ENCODE peak calls at places on chromosomes 7 and 10, in five cellular contexts. B is iris pigment epithelial cell, R is cardiac fibroblast, W is A549, Q is ovary. Z is an unnamed sample.

GRCh38 chr10:102334106-102334505 is 61.4 kb upstream of the NFKB2 start:
- DNase-seq in B (peak), R (peak), W (no peak), Q (no peak), Z (no peak)

GRCh38 chr7:83413425-83413824 is 235.5 kb downstream of the SEMA3E start:
- DNase-seq in B (peak), R (peak), W (no peak), Q (no peak), Z (no peak)

GRCh38 chr10:69742356-69742695 is 59.4 kb upstream of the COL13A1 start:
- DNase-seq in B (peak), R (no peak), W (no peak), Q (no peak), Z (no peak)

GRCh38 chr10:102605712-102606111 is 38.6 kb upstream of the TRIM8 start:
- DNase-seq in B (peak), R (no peak), W (no peak), Q (no peak), Z (peak)

GRCh38 chr7:92740713-92741126 is 95.7 kb downstream of the CDK6 start:
- DNase-seq in B (peak), R (peak), W (no peak), Q (no peak), Z (no peak)

GRCh38 chr10:59177031-59177861 is 803 bp downstream of the PHYHIPL start:
- DNase-seq in B (peak), R (peak), W (peak), Q (peak), Z (no peak)

GRCh38 chr10:102738692-102739121 is 5.0 kb upstream of the WBP1L start:
- DNase-seq in B (no peak), R (no peak), W (no peak), Q (no peak), Z (no peak)

GRCh38 chr10:73894245-73894971 is 16.5 kb upstream of the PLAU start:
- DNase-seq in B (peak), R (peak), W (no peak), Q (no peak), Z (no peak)

GRCh38 chr10:17123062-17123661 is 6.4 kb downstream of the CUBN start:
- DNase-seq in B (peak), R (peak), W (no peak), Q (no peak), Z (no peak)

GRCh38 chr7:50531928-50532327 is 33.3 kb downstream of the DDC start:
- DNase-seq in B (no peak), R (no peak), W (no peak), Q (no peak), Z (no peak)

GRCh38 chr10:84665883-84666463 is 337.6 kb downstream of the CCSER2 start:
- DNase-seq in B (no peak), R (no peak), W (peak), Q (no peak), Z (no peak)

GRCh38 chr7:44063547-44063893 is 1.8 kb downstream of the PGAM2 start:
- DNase-seq in B (no peak), R (no peak), W (no peak), Q (no peak), Z (peak)

GRCh38 chr7:137169282-137169698 is 174.2 kb downstream of the PTN start:
- DNase-seq in B (peak), R (peak), W (no peak), Q (no peak), Z (peak)

GRCh38 chr10:7738536-7739407 is 35.7 kb downstream of the ITIH2 start:
- DNase-seq in B (no peak), R (no peak), W (no peak), Q (no peak), Z (no peak)

GRCh38 chr10:93481931-93482834 is at the start of gene MYOF:
- DNase-seq in B (peak), R (peak), W (peak), Q (peak), Z (peak)

GRCh38 chr10:102431452-102432124 is 786 bp downstream of the CUEDC2 start:
- DNase-seq in B (peak), R (peak), W (no peak), Q (no peak), Z (no peak)

GRCh38 chr7:72234086-72234485 is 178.1 kb downstream of the CALN1 start:
- DNase-seq in B (no peak), R (no peak), W (no peak), Q (no peak), Z (no peak)

GRCh38 chr7:150937848-150938561 is 40.1 kb downstream of the KCNH2 start:
- DNase-seq in B (peak), R (peak), W (no peak), Q (no peak), Z (peak)

GRCh38 chr7:1558841-1559625 is 3.0 kb upstream of the TMEM184A start:
- DNase-seq in B (no peak), R (no peak), W (no peak), Q (no peak), Z (no peak)

GRCh38 chr7:148395292-148395691 is 195.3 kb upstream of the C7orf33 start:
- DNase-seq in B (no peak), R (no peak), W (no peak), Q (no peak), Z (no peak)

Z was measured in sigmoid colon.